ENCODE peak calls at places on chromosomes 13 and 19, in ten cellular contexts. U, B, C, Z, I, L, Q, M, V and G are unnamed samples.

GRCh38 chr13:99916366-99917103 is 55.0 kb downstream of the ZIC5 start:
- DNase-seq in U (peak; percentile 67), B (no peak), C (peak; percentile 20), Z (no peak), I (no peak), L (no peak), Q (peak; percentile 76), M (no peak), V (no peak), G (peak; percentile 89)

GRCh38 chr19:43611788-43612187 is at the start of gene SRRM5:
- DNase-seq in U (no peak), B (no peak), C (no peak), Z (no peak), I (no peak), L (no peak), Q (no peak), M (no peak), V (no peak), G (no peak)

GRCh38 chr13:30832845-30833332 is 73.2 kb upstream of the MEDAG start:
- DNase-seq in U (no peak), B (peak; percentile 23), C (peak; percentile 83), Z (no peak), I (peak; percentile 37), L (no peak), Q (peak; percentile 93), M (no peak), V (peak; percentile 21), G (no peak)

GRCh38 chr13:109274188-109274821 is 512.1 kb downstream of the IRS2 start:
- DNase-seq in U (no peak), B (no peak), C (peak; percentile 41), Z (no peak), I (peak; percentile 21), L (no peak), Q (peak; percentile 73), M (no peak), V (no peak), G (peak; percentile 72)

GRCh38 chr13:26967119-26968038 is 204.2 kb downstream of the USP12 start:
- DNase-seq in U (no peak), B (no peak), C (no peak), Z (no peak), I (no peak), L (no peak), Q (peak; percentile 43), M (no peak), V (peak; percentile 67), G (peak; percentile 27)

GRCh38 chr19:2016041-2016807 is 710 bp upstream of the BTBD2 start:
- DNase-seq in U (peak; percentile 87), B (peak; percentile 28), C (peak; percentile 95), Z (peak; percentile 42), I (peak; percentile 57), L (no peak), Q (peak; percentile 78), M (peak; percentile 84), V (peak; percentile 86), G (peak; percentile 92)

GRCh38 chr19:16139752-16140151 is 3.7 kb upstream of the HSH2D start:
- DNase-seq in U (no peak), B (no peak), C (no peak), Z (no peak), I (no peak), L (no peak), Q (no peak), M (no peak), V (no peak), G (no peak)

GRCh38 chr13:113448885-113449692 is 4.2 kb downstream of the ADPRHL1 start:
- DNase-seq in U (no peak), B (no peak), C (peak; percentile 63), Z (no peak), I (no peak), L (no peak), Q (peak; percentile 98), M (peak; percentile 77), V (no peak), G (peak; percentile 14)

GRCh38 chr19:50293263-50294004 is 35.7 kb downstream of the KCNC3 start:
- DNase-seq in U (no peak), B (no peak), C (no peak), Z (no peak), I (no peak), L (no peak), Q (no peak), M (no peak), V (no peak), G (no peak)

GRCh38 chr19:41541990-41542584 is 33.9 kb upstream of the CEACAM21 start:
- DNase-seq in U (no peak), B (peak; percentile 72), C (peak; percentile 38), Z (peak; percentile 56), I (peak; percentile 81), L (peak; percentile 54), Q (peak; percentile 75), M (peak; percentile 68), V (peak; percentile 52), G (no peak)

GRCh38 chr19:1860133-1860775 is 3.1 kb downstream of the KLF16 start:
- DNase-seq in U (no peak), B (no peak), C (no peak), Z (peak; percentile 45), I (peak; percentile 48), L (no peak), Q (peak; percentile 83), M (no peak), V (peak; percentile 69), G (peak; percentile 68)

GRCh38 chr19:39405930-39406655 is 554 bp upstream of the ZFP36 start:
- DNase-seq in U (no peak), B (peak; percentile 83), C (no peak), Z (peak; percentile 74), I (peak; percentile 78), L (peak; percentile 60), Q (peak; percentile 66), M (no peak), V (no peak), G (no peak)

GRCh38 chr19:17751103-17751911 is at the start of gene FCHO1:
- DNase-seq in U (peak; percentile 46), B (peak; percentile 78), C (no peak), Z (peak; percentile 76), I (no peak), L (peak; percentile 59), Q (no peak), M (no peak), V (peak; percentile 36), G (no peak)

GRCh38 chr13:44470623-44471562 is 97.3 kb downstream of the SERP2 start:
- DNase-seq in U (no peak), B (no peak), C (no peak), Z (no peak), I (no peak), L (no peak), Q (peak; percentile 68), M (no peak), V (no peak), G (no peak)

GRCh38 chr19:46659151-46660007 is 1.6 kb downstream of the DACT3 start:
- DNase-seq in U (no peak), B (no peak), C (peak; percentile 34), Z (no peak), I (peak; percentile 63), L (no peak), Q (peak; percentile 66), M (no peak), V (peak; percentile 58), G (peak; percentile 41)

GRCh38 chr19:7679017-7679720 is 1.5 kb upstream of the TRAPPC5 start:
- DNase-seq in U (peak; percentile 18), B (peak; percentile 52), C (no peak), Z (peak; percentile 41), I (no peak), L (no peak), Q (peak; percentile 87), M (no peak), V (no peak), G (no peak)

GRCh38 chr19:1805401-1806183 is 6.5 kb downstream of the ATP8B3 start:
- DNase-seq in U (no peak), B (no peak), C (no peak), Z (no peak), I (no peak), L (no peak), Q (no peak), M (no peak), V (no peak), G (no peak)

GRCh38 chr19:29448046-29448445 is 77.7 kb upstream of the VSTM2B start:
- DNase-seq in U (no peak), B (no peak), C (no peak), Z (no peak), I (no peak), L (no peak), Q (no peak), M (no peak), V (no peak), G (no peak)